ENCODE peak calls at places on chromosome 19, in seven cellular contexts. R is mammary epithelial cell, Y is GM23248, V is endodermal cell, K is cardiac muscle cell, X is ascending aorta, D is adrenal gland. H is an unnamed sample.

GRCh38 chr19:44689290-44690130 is 9.4 kb upstream of the CEACAM16 start:
- DNase-seq in X (peak; percentile 80), R (no peak), Y (peak; percentile 68), V (peak; percentile 96), D (peak; percentile 87), K (peak; percentile 84), H (peak; percentile 60)

GRCh38 chr19:46371371-46371901 is 24.5 kb downstream of the PPP5C start:
- DNase-seq in R (peak; percentile 27), K (no peak), Y (no peak), V (no peak), D (peak; percentile 30), X (peak; percentile 59), H (no peak)

GRCh38 chr19:55620951-55621672 is 3.3 kb downstream of the ZNF784 start:
- DNase-seq in R (no peak), K (no peak), Y (no peak), X (no peak), V (no peak), D (no peak), H (no peak)

GRCh38 chr19:38081547-38082255 is 142.3 kb downstream of the DPF1 start:
- DNase-seq in R (no peak), K (no peak), Y (no peak), D (no peak), X (no peak), V (no peak), H (no peak)

GRCh38 chr19:14370169-14370998 is 10.9 kb upstream of the ADGRE5 start:
- DNase-seq in Y (peak; percentile 32), V (no peak), D (no peak), K (no peak), R (no peak), X (no peak), H (no peak)

GRCh38 chr19:46221981-46222610 is 7.4 kb upstream of the IGFL1 start:
- DNase-seq in D (peak; percentile 93), V (peak; percentile 86), R (peak; percentile 90), X (peak; percentile 71), Y (peak; percentile 90), K (peak; percentile 76), H (peak; percentile 31)

GRCh38 chr19:18856385-18857126 is 24.8 kb downstream of the UPF1 start:
- DNase-seq in K (peak; percentile 58), X (no peak), D (no peak), V (peak; percentile 71), R (peak; percentile 37), Y (peak; percentile 56), H (peak; percentile 32)

GRCh38 chr19:15276620-15277019 is 44.4 kb upstream of the EPHX3 start:
- DNase-seq in V (no peak), K (no peak), R (peak; percentile 81), X (no peak), D (no peak), Y (no peak), H (no peak)

GRCh38 chr19:38190061-38190460 is 34.0 kb downstream of the DPF1 start:
- DNase-seq in K (no peak), D (no peak), V (no peak), R (no peak), X (no peak), Y (no peak), H (no peak)

GRCh38 chr19:1856698-1857603 is 6.4 kb downstream of the KLF16 start:
- DNase-seq in Y (peak; percentile 96), R (peak; percentile 81), K (peak; percentile 85), V (peak; percentile 91), D (peak; percentile 89), X (peak; percentile 89), H (peak; percentile 60)

GRCh38 chr19:51354103-51354741 is 12.0 kb downstream of the ETFB start:
- DNase-seq in Y (no peak), R (no peak), K (no peak), D (no peak), X (no peak), V (peak; percentile 84), H (peak; percentile 14)

GRCh38 chr19:46922465-46922864 is 61.7 kb downstream of the ARHGAP35 start:
- DNase-seq in R (no peak), V (no peak), X (no peak), Y (no peak), D (no peak), K (no peak), H (no peak)

GRCh38 chr19:16969127-16969526 is 57.5 kb downstream of the CPAMD8 start:
- DNase-seq in V (no peak), Y (peak; percentile 10), X (no peak), D (no peak), K (peak; percentile 62), R (peak; percentile 45), H (peak; percentile 9)

GRCh38 chr19:10566658-10567410 is 1.0 kb upstream of the KRI1 start:
- DNase-seq in K (no peak), V (peak; percentile 63), Y (peak; percentile 20), R (no peak), D (peak; percentile 54), X (peak; percentile 71), H (no peak)

GRCh38 chr19:45791744-45792481 is 732 bp downstream of the DMWD start:
- DNase-seq in V (no peak), D (peak; percentile 28), Y (peak; percentile 57), X (no peak), K (no peak), R (no peak), H (no peak)

GRCh38 chr19:57559008-57559403 is 657 bp downstream of the ZNF550 start:
- DNase-seq in Y (peak; percentile 58), K (peak; percentile 35), D (peak; percentile 29), R (peak; percentile 30), V (peak; percentile 64), X (no peak), H (peak; percentile 4)

GRCh38 chr19:19866599-19867248 is 1.0 kb downstream of the ZNF253 start:
- DNase-seq in Y (peak; percentile 20), K (peak; percentile 15), R (peak; percentile 3), V (peak; percentile 92), D (peak; percentile 38), X (no peak), H (no peak)

GRCh38 chr19:19865750-19866598 is at the start of gene ZNF253:
- DNase-seq in K (peak; percentile 96), Y (peak; percentile 98), R (peak; percentile 92), V (peak; percentile 99), X (peak; percentile 98), D (peak; percentile 98), H (peak; percentile 95)

GRCh38 chr19:19858751-19859150 is 6.9 kb upstream of the ZNF253 start:
- DNase-seq in Y (no peak), V (no peak), K (no peak), X (no peak), R (no peak), D (no peak), H (no peak)

DNA sequence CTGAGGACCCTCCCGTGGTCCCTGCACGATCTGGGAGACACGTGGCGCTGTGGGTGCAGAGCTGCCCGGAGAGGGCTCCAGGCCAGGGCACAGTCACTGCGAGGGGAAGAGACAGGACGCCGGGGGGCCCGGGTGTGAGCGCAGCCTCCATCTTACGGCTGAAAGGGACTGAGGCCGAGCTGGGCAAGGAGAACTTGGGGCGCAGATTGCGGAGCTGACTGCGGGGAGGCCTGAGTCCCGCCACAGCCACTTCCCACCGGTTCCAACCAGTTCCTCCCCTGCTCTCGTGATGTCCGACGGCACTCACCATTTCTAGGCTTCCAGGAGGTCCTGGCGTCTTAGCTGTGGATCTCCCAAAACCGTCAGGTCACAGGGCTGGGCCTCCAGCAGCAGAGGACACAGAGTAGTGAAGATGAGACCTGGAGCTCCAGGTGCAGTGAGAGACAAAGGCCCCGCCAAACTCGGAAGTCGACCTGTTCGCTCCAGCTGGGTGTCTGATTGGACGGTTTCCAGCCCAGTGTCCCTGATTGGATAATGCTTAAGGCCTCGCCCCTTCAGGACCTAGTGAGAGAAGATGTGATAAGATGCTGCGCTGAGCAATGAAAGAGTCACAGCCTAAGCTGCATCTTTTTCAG is 4.8 kb upstream of the ZNF253 start:
- DNase-seq in X (no peak), R (no peak), V (peak; percentile 92), Y (no peak), D (peak; percentile 35), K (peak; percentile 48), H (no peak)
- H3K4me3 ChIP-seq in X (peak overlapping the region; percentile 46), R (no peak overlapping the region), V (no peak overlapping the region), Y (no peak overlapping the region), D (no peak overlapping the region), K (peak overlapping the region; percentile 80), H (no peak overlapping the region)

DNA sequence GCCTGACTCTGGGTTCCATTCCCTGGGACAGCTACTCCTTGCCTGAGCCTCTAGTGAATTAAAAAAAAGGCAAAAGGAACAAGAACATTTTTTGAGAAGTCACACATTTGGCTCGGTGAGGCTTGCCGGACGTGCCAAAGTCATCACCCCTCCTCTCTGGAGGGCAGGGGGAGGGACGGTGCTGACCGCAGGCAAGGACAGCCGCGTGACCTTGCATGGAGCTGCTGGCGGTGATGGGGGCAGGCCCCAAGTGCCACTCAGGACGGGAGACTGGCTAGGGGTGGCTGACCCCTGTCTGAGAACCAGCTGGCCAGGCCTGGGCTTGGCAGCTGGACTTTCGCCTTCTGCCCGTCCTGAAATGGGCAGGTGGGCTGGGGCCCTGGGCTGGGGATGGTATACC is 26.4 kb downstream of the MAP2K2 start:
- DNase-seq in R (no peak), K (no peak), Y (no peak), V (no peak), X (peak; percentile 74), D (peak; percentile 75), H (no peak)
- H3K36me3 ChIP-seq in R (peaks cover 6% of the 10 kb centered on the region), K (peaks cover 15% of the 10 kb centered on the region), Y (no peaks in the 10 kb centered on the region), V (peaks cover 37% of the 10 kb centered on the region), X (peaks cover 61% of the 10 kb centered on the region), D (no peaks in the 10 kb centered on the region), H (peaks cover 66% of the 10 kb centered on the region)

DNA sequence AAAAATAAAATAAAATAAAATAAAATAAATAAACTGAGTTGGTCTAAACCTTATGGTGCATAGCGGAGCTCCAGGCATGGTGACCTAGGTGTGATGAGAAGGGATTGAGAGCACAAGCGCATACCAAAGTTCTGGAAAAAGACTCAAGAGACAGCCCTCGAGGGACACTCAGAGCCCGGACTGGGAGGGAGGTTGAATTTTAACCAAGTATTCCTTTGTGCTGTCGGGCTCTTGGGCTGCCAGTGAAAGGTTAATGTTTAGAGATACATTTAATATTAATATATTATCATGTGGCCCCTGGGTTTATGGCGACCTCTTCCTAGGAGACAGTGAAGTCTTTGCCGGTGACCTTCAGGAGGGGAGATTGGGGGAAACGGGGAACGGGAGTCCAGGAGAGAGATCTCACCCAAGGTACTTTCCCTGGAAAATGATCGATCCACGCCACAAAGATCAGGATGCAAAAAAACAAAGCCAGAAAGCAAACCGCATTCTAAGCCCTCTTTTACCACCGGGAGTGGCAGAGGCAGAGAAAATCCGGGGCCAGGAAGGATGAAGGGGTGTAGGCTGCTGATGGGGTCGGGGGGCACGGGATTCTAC is 1.6 kb downstream of the FUT6 start:
- DNase-seq in Y (no peak), D (no peak), X (no peak), K (no peak), V (no peak), R (no peak), H (no peak)
- H3K27me3 ChIP-seq in Y (peaks cover 8% of the 10 kb centered on the region), D (no peaks in the 10 kb centered on the region), X (no peaks in the 10 kb centered on the region), K (no peaks in the 10 kb centered on the region), V (no peaks in the 10 kb centered on the region), R (no peaks in the 10 kb centered on the region), H (no peaks in the 10 kb centered on the region)

GRCh38 chr19:781800-782194 is 15.5 kb upstream of the PTBP1 start:
- DNase-seq in Y (no peak), X (no peak), V (no peak), D (no peak), K (no peak), R (no peak), H (no peak)
- H3K4me3 ChIP-seq in Y (no peak overlapping the region), X (no peak overlapping the region), V (peak overlapping the region; percentile 81), D (no peak overlapping the region), K (no peak overlapping the region), R (no peak overlapping the region), H (no peak overlapping the region)

H was measured in brain microvascular endothelial cell.